ENCODE peak calls at places on chromosomes 2 and 18, in six cellular contexts. One of them, this sample, is unnamed. For H3K4me1, the result is how much of the 10 kb centered on the place peaks cover.

GRCh38 chr2:221097568-221097915 is 474.6 kb downstream of the EPHA4 start:
- DNase-seq in K562: no peak
- DNase-seq in GM12878: no peak
- DNase-seq in HCT116: no peak
- DNase-seq in HepG2: no peak
- DNase-seq in H1: no peak
- DNase-seq in this sample: no peak

GRCh38 chr18:44178476-44178875 is 502.2 kb upstream of the SETBP1 start:
- DNase-seq in HepG2: no peak
- DNase-seq in GM12878: no peak
- DNase-seq in H1: no peak
- DNase-seq in HCT116: no peak
- DNase-seq in K562: no peak
- DNase-seq in this sample: no peak

GRCh38 chr2:120818441-120818920 is 82.8 kb downstream of the GLI2 start:
- DNase-seq in GM12878: no peak
- DNase-seq in H1: no peak
- DNase-seq in HCT116: no peak
- DNase-seq in HepG2: no peak
- DNase-seq in K562: no peak
- DNase-seq in this sample: no peak

GRCh38 chr2:221649045-221649444 is 76.9 kb upstream of the EPHA4 start:
- DNase-seq in HCT116: no peak
- DNase-seq in H1: no peak
- DNase-seq in GM12878: no peak
- DNase-seq in K562: no peak
- DNase-seq in HepG2: no peak
- DNase-seq in this sample: no peak

GRCh38 chr2:230160112-230160660 is 59.6 kb downstream of the SP110 start:
- DNase-seq in K562: peak
- DNase-seq in GM12878: peak
- DNase-seq in H1: peak
- DNase-seq in HepG2: peak
- DNase-seq in HCT116: peak
- DNase-seq in this sample: peak

GRCh38 chr2:4882421-4882820 is 809.8 kb upstream of the SOX11 start:
- DNase-seq in HepG2: no peak
- DNase-seq in HCT116: no peak
- DNase-seq in GM12878: no peak
- DNase-seq in K562: no peak
- DNase-seq in H1: no peak
- DNase-seq in this sample: no peak

GRCh38 chr2:209431701-209432100 is 7.9 kb downstream of the MAP2 start:
- DNase-seq in H1: no peak
- DNase-seq in HCT116: no peak
- DNase-seq in HepG2: no peak
- DNase-seq in GM12878: no peak
- DNase-seq in K562: no peak
- DNase-seq in this sample: no peak

GRCh38 chr2:174750923-174751441 is 13.3 kb downstream of the CHRNA1 start:
- DNase-seq in H1: no peak
- DNase-seq in HCT116: no peak
- DNase-seq in K562: no peak
- DNase-seq in GM12878: peak
- DNase-seq in HepG2: no peak
- DNase-seq in this sample: no peak

GRCh38 chr2:144924827-144925226 is 404.9 kb upstream of the ZEB2 start:
- DNase-seq in HCT116: no peak
- DNase-seq in HepG2: no peak
- DNase-seq in K562: no peak
- DNase-seq in GM12878: no peak
- DNase-seq in H1: no peak
- DNase-seq in this sample: no peak

GRCh38 chr18:76679877-76680276 is 142.5 kb upstream of the ZNF236 start:
- DNase-seq in HCT116: no peak
- DNase-seq in GM12878: no peak
- DNase-seq in H1: no peak
- DNase-seq in HepG2: no peak
- DNase-seq in K562: no peak
- DNase-seq in this sample: peak

GRCh38 chr2:46803911-46804670 is 111.5 kb downstream of the MCFD2 start:
- DNase-seq in GM12878: no peak
- DNase-seq in H1: no peak
- DNase-seq in HepG2: no peak
- DNase-seq in HCT116: peak
- DNase-seq in K562: no peak
- DNase-seq in this sample: no peak

GRCh38 chr2:109164739-109165221 is 35.8 kb downstream of the SH3RF3 start:
- DNase-seq in K562: no peak
- DNase-seq in H1: no peak
- DNase-seq in GM12878: no peak
- DNase-seq in HepG2: no peak
- DNase-seq in HCT116: no peak
- DNase-seq in this sample: no peak

GRCh38 chr2:6181525-6182270 is 489.5 kb downstream of the SOX11 start:
- DNase-seq in K562: no peak
- DNase-seq in HepG2: no peak
- DNase-seq in HCT116: no peak
- DNase-seq in GM12878: no peak
- DNase-seq in H1: no peak
- DNase-seq in this sample: no peak

GRCh38 chr18:23225518-23225917 is 90.2 kb downstream of the CABLES1 start:
- DNase-seq in HCT116: no peak
- DNase-seq in K562: no peak
- DNase-seq in HepG2: no peak
- DNase-seq in H1: no peak
- DNase-seq in GM12878: no peak
- DNase-seq in this sample: no peak

GRCh38 chr2:219247678-219248642 is 2.7 kb downstream of the STK16 start:
- DNase-seq in H1: no peak
- DNase-seq in HCT116: no peak
- DNase-seq in K562: no peak
- DNase-seq in HepG2: no peak
- DNase-seq in GM12878: no peak
- DNase-seq in this sample: no peak

GRCh38 chr2:241853651-241854341 is 4.9 kb downstream of the PDCD1 start:
- DNase-seq in K562: peak
- DNase-seq in HepG2: no peak
- DNase-seq in H1: no peak
- DNase-seq in GM12878: no peak
- DNase-seq in HCT116: no peak
- DNase-seq in this sample: no peak

GRCh38 chr2:105403241-105403784 is 4.5 kb upstream of the FHL2 start:
- DNase-seq in GM12878: no peak
- DNase-seq in H1: no peak
- DNase-seq in K562: no peak
- DNase-seq in HCT116: no peak
- DNase-seq in HepG2: no peak
- DNase-seq in this sample: no peak

GRCh38 chr2:7849531-7849930 is 832.3 kb upstream of the ID2 start:
- DNase-seq in GM12878: no peak
- DNase-seq in HCT116: no peak
- DNase-seq in K562: no peak
- DNase-seq in H1: peak
- DNase-seq in HepG2: no peak
- DNase-seq in this sample: no peak

GRCh38 chr2:191351921-191352320 is 106.7 kb downstream of the MYO1B start:
- DNase-seq in HepG2: no peak
- DNase-seq in HCT116: no peak
- DNase-seq in H1: no peak
- DNase-seq in K562: no peak
- DNase-seq in GM12878: no peak
- DNase-seq in this sample: no peak

GRCh38 chr2:134668821-134669220 is 50.0 kb downstream of the TMEM163 start:
- DNase-seq in HCT116: no peak
- DNase-seq in K562: no peak
- DNase-seq in H1: peak
- DNase-seq in HepG2: no peak
- DNase-seq in GM12878: no peak
- DNase-seq in this sample: no peak

GRCh38 chr2:227817940-227818568 is 4.4 kb downstream of the CCL20 start:
- DNase-seq in K562: no peak
- DNase-seq in HepG2: peak
- DNase-seq in HCT116: peak
- DNase-seq in H1: no peak
- DNase-seq in GM12878: peak
- DNase-seq in this sample: peak

GRCh38 chr18:70288171-70288850 is 534 bp upstream of the SOCS6 start:
- DNase-seq in GM12878: no peak
- DNase-seq in H1: peak
- DNase-seq in K562: no peak
- DNase-seq in HepG2: peak
- DNase-seq in HCT116: no peak
- DNase-seq in this sample: no peak

GRCh38 chr18:70291295-70291574 is 2.4 kb downstream of the SOCS6 start:
- DNase-seq in H1: no peak
- DNase-seq in HepG2: no peak
- DNase-seq in GM12878: no peak
- DNase-seq in K562: no peak
- DNase-seq in HCT116: no peak
- DNase-seq in this sample: no peak

GRCh38 chr18:70290482-70291294 is 1.8 kb downstream of the SOCS6 start:
- DNase-seq in HCT116: no peak
- DNase-seq in K562: no peak
- DNase-seq in HepG2: no peak
- DNase-seq in H1: no peak
- DNase-seq in GM12878: no peak
- DNase-seq in this sample: no peak

GRCh38 chr18:70288851-70289328 is at the start of gene SOCS6:
- DNase-seq in HepG2: no peak
- DNase-seq in GM12878: no peak
- DNase-seq in K562: peak
- DNase-seq in HCT116: no peak
- DNase-seq in H1: peak
- DNase-seq in this sample: peak

GRCh38 chr18:70289351-70290330 is 796 bp downstream of the SOCS6 start:
- DNase-seq in GM12878: no peak
- DNase-seq in HepG2: no peak
- DNase-seq in H1: peak
- DNase-seq in HCT116: no peak
- DNase-seq in K562: peak
- DNase-seq in this sample: no peak
- TF ChIP-seq ZNF274 in GM12878: no peak
- TF ChIP-seq ZNF274 in HepG2: no peak
- TF ChIP-seq ZNF274 in H1: no peak
- TF ChIP-seq ZNF274 in HCT116: no peak
- TF ChIP-seq ZNF274 in K562: no peak
- TF ChIP-seq ZNF274 in this sample: no peak

GRCh38 chr2:117944816-117945215 is 69.1 kb downstream of the CCDC93 start:
- DNase-seq in K562: no peak
- DNase-seq in HepG2: no peak
- DNase-seq in H1: no peak
- DNase-seq in GM12878: no peak
- DNase-seq in HCT116: no peak
- DNase-seq in this sample: no peak

GRCh38 chr2:117948585-117948984 is 65.3 kb downstream of the CCDC93 start:
- DNase-seq in HCT116: no peak
- DNase-seq in K562: no peak
- DNase-seq in HepG2: no peak
- DNase-seq in GM12878: no peak
- DNase-seq in H1: no peak
- DNase-seq in this sample: no peak

GRCh38 chr2:117952237-117952636 is 61.6 kb downstream of the CCDC93 start:
- DNase-seq in HCT116: no peak
- DNase-seq in K562: no peak
- DNase-seq in GM12878: no peak
- DNase-seq in H1: no peak
- DNase-seq in HepG2: no peak
- DNase-seq in this sample: no peak

GRCh38 chr2:117945296-117945695 is 68.6 kb downstream of the CCDC93 start:
- DNase-seq in H1: no peak
- DNase-seq in K562: no peak
- DNase-seq in HCT116: no peak
- DNase-seq in GM12878: no peak
- DNase-seq in HepG2: no peak
- DNase-seq in this sample: no peak

DNA sequence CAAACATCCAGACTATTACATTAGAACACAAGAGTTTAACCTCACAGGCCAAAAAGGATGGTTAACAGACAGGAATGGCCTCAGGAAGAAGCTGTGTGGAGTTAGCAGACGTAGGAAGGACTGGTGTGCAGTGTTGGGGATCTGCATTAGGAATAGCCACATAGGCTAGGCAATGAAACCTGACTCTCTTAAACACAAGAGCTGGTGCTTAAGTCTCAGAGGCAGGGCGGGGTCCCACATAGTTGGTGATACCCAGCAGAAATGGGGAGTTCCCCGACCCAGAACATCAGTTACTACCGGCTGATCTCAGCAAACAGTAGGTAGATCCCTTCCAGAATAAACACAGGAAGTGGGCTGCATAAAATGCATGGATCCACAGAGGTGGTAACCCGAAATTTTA is 64.1 kb downstream of the CCDC93 start:
- DNase-seq in HCT116: no peak
- DNase-seq in H1: no peak
- DNase-seq in K562: no peak
- DNase-seq in HepG2: no peak
- DNase-seq in GM12878: no peak
- DNase-seq in this sample: no peak
- H3K4me1 ChIP-seq in HCT116: under half
- H3K4me1 ChIP-seq in H1: under half
- H3K4me1 ChIP-seq in K562: under half
- H3K4me1 ChIP-seq in HepG2: under half
- H3K4me1 ChIP-seq in GM12878: under half
- H3K4me1 ChIP-seq in this sample: under half

DNA sequence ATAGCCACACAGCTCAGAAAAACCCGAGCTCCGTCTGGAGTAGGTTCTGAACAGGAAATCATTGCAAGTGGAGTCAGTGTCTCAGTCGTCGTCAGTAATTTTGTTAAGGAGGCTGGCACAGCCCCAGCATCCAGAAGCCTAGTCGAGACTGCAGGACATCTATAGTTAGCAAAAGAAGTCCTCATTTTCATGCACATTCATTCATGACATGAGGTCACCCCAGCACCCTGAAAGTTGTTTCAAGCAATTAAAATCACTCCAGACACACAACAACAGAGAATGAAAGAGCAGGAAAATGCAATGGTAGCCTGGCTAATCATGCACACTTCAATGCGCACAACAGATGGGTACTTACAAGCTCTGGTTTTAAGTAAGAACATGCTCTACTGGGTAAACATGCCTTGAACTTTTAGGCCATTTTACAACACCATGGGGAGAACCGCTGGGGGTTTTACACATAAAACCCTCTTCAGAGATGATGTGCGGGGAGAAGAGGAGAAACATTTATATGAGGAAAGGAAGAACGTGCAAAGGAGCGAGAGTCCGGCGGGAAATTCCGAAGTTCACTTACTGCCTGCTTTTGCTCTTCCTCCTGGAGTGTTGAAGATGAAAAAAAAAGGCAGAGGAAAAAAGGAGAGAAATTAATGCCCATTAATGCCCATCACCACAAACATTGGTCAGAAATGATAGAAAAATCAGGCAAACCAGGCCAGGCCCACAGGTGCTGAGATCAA is 77.4 kb upstream of the DNMT3A start:
- DNase-seq in HCT116: no peak
- DNase-seq in K562: no peak
- DNase-seq in H1: no peak
- DNase-seq in GM12878: peak
- DNase-seq in HepG2: no peak
- DNase-seq in this sample: no peak
- H3K4me3 ChIP-seq in HCT116: no peak
- H3K4me3 ChIP-seq in K562: no peak
- H3K4me3 ChIP-seq in H1: no peak
- H3K4me3 ChIP-seq in GM12878: peak
- H3K4me3 ChIP-seq in HepG2: no peak
- H3K4me3 ChIP-seq in this sample: no peak

GRCh38 chr2:60385648-60386047 is 167.8 kb downstream of the BCL11A start:
- DNase-seq in GM12878: no peak
- DNase-seq in HCT116: no peak
- DNase-seq in K562: no peak
- DNase-seq in HepG2: no peak
- DNase-seq in H1: no peak
- DNase-seq in this sample: no peak
- TF ChIP-seq ZNF274 in GM12878: no peak
- TF ChIP-seq ZNF274 in HCT116: no peak
- TF ChIP-seq ZNF274 in K562: no peak
- TF ChIP-seq ZNF274 in HepG2: no peak
- TF ChIP-seq ZNF274 in H1: no peak
- TF ChIP-seq ZNF274 in this sample: no peak